ENCODE peak calls at places on chromosomes 11 and 22, in seven cellular contexts. U, D, M, H, T, X and S are unnamed samples.

GRCh38 chr22:45317551-45318167 is 7.9 kb downstream of the FAM118A start:
- DNase-seq in U (peak), D (peak), M (no peak), H (peak), T (peak), X (peak), S (peak)

GRCh38 chr11:64713031-64713780 is 9.8 kb downstream of the NRXN2 start:
- DNase-seq in U (no peak), D (peak), M (no peak), H (peak), T (peak), X (no peak), S (peak)

GRCh38 chr11:96708469-96708868 is 318.7 kb downstream of the JRKL start:
- DNase-seq in U (no peak), D (no peak), M (no peak), H (no peak), T (no peak), X (no peak), S (no peak)

GRCh38 chr22:32020117-32020516 is 22.9 kb upstream of the SLC5A1 start:
- DNase-seq in U (no peak), D (no peak), M (peak), H (no peak), T (no peak), X (no peak), S (no peak)

GRCh38 chr11:74330065-74330858 is 18.8 kb upstream of the P4HA3 start:
- DNase-seq in U (no peak), D (no peak), M (peak), H (no peak), T (no peak), X (no peak), S (no peak)

GRCh38 chr22:19522190-19522880 is 1.9 kb downstream of the CLDN5 start:
- DNase-seq in U (no peak), D (no peak), M (no peak), H (no peak), T (no peak), X (no peak), S (peak)

GRCh38 chr11:18452927-18453326 is 2.7 kb upstream of the LDHAL6A start:
- DNase-seq in U (no peak), D (no peak), M (peak), H (no peak), T (no peak), X (no peak), S (no peak)

GRCh38 chr11:112806256-112806655 is 155.0 kb upstream of the NCAM1 start:
- DNase-seq in U (no peak), D (no peak), M (no peak), H (no peak), T (no peak), X (no peak), S (no peak)

GRCh38 chr22:46732513-46732912 is 5.5 kb downstream of the CERK start:
- DNase-seq in U (no peak), D (no peak), M (no peak), H (no peak), T (no peak), X (no peak), S (no peak)

GRCh38 chr11:34972892-34973291 is 56.5 kb downstream of the PDHX start:
- DNase-seq in U (no peak), D (no peak), M (peak), H (no peak), T (no peak), X (no peak), S (no peak)

GRCh38 chr11:115317428-115318185 is 186.6 kb downstream of the CADM1 start:
- DNase-seq in U (no peak), D (no peak), M (peak), H (no peak), T (no peak), X (no peak), S (no peak)

GRCh38 chr11:102360681-102361080 is 13.7 kb downstream of the BIRC2 start:
- DNase-seq in U (peak), D (no peak), M (no peak), H (no peak), T (no peak), X (no peak), S (no peak)

GRCh38 chr11:78315724-78316123 is 101.9 kb downstream of the GAB2 start:
- DNase-seq in U (no peak), D (no peak), M (no peak), H (no peak), T (no peak), X (no peak), S (no peak)

GRCh38 chr11:97756571-97757335 is 1264.0 kb upstream of the CNTN5 start:
- DNase-seq in U (no peak), D (no peak), M (no peak), H (no peak), T (no peak), X (no peak), S (no peak)

GRCh38 chr22:26568207-26568706 is 21.7 kb downstream of the TPST2 start:
- DNase-seq in U (no peak), D (no peak), M (peak), H (peak), T (no peak), X (no peak), S (no peak)

GRCh38 chr22:37218399-37218770 is 6.1 kb upstream of the SSTR3 start:
- DNase-seq in U (no peak), D (no peak), M (no peak), H (no peak), T (no peak), X (no peak), S (no peak)

GRCh38 chr11:126751242-126751641 is 249.3 kb downstream of the KIRREL3 start:
- DNase-seq in U (no peak), D (no peak), M (no peak), H (no peak), T (no peak), X (no peak), S (no peak)

GRCh38 chr11:118152552-118153471 is at the start of gene SCN4B:
- DNase-seq in U (no peak), D (peak), M (peak), H (peak), T (peak), X (no peak), S (peak)

GRCh38 chr22:22814666-22815396 is 72.8 kb upstream of the IGLL5 start:
- DNase-seq in U (no peak), D (no peak), M (no peak), H (no peak), T (no peak), X (no peak), S (no peak)

GRCh38 chr11:59267196-59267595 is 54.5 kb upstream of the MPEG1 start:
- DNase-seq in U (no peak), D (no peak), M (no peak), H (no peak), T (no peak), X (no peak), S (no peak)

GRCh38 chr11:133713406-133713805 is 131.9 kb downstream of the SPATA19 start:
- DNase-seq in U (no peak), D (no peak), M (no peak), H (no peak), T (no peak), X (peak), S (no peak)

GRCh38 chr11:130874955-130875531 is 41.2 kb downstream of the SNX19 start:
- DNase-seq in U (no peak), D (no peak), M (no peak), H (no peak), T (no peak), X (no peak), S (no peak)

GRCh38 chr11:60169264-60169915 is 13.5 kb downstream of the MS4A6A start:
- DNase-seq in U (no peak), D (peak), M (no peak), H (no peak), T (no peak), X (no peak), S (no peak)

GRCh38 chr11:126281245-126281644 is 1.6 kb upstream of the TIRAP start:
- DNase-seq in U (no peak), D (no peak), M (no peak), H (no peak), T (no peak), X (no peak), S (no peak)

GRCh38 chr11:96073536-96073935 is 149.6 kb upstream of the MTMR2 start:
- DNase-seq in U (no peak), D (no peak), M (no peak), H (no peak), T (no peak), X (no peak), S (no peak)